ENCODE peak calls at places on chromosomes 5 and 9, in six cellular contexts. L is foreskin fibroblast, G is neural crest cell, A is HFFc6, M is tibial artery, Q is choroid plexus epithelial cell. Y is an unnamed sample.

GRCh38 chr5:115623632-115624031 is 2.2 kb downstream of the TMED7 start:
- DNase-seq in L (no peak), G (no peak), A (no peak), M (no peak), Q (no peak), Y (no peak)

GRCh38 chr5:134175874-134176522 is 752 bp downstream of the SKP1 start:
- DNase-seq in L (no peak), G (peak), A (peak), M (peak), Q (peak), Y (no peak)

GRCh38 chr5:14063117-14063516 is 80.0 kb upstream of the TRIO start:
- DNase-seq in L (peak), G (no peak), A (peak), M (no peak), Q (no peak), Y (no peak)

GRCh38 chr9:108186996-108187395 is 668.8 kb downstream of the ACTL7B start:
- DNase-seq in L (peak), G (no peak), A (no peak), M (no peak), Q (peak), Y (no peak)

GRCh38 chr5:68644971-68645370 is 429.4 kb downstream of the PIK3R1 start:
- DNase-seq in L (no peak), G (no peak), A (no peak), M (no peak), Q (no peak), Y (no peak)

GRCh38 chr5:122559676-122560075 is 215.2 kb upstream of the SNX2 start:
- DNase-seq in L (no peak), G (no peak), A (no peak), M (no peak), Q (peak), Y (no peak)

GRCh38 chr9:70602364-70603019 is 188.0 kb upstream of the KLF9 start:
- DNase-seq in L (peak), G (peak), A (peak), M (peak), Q (peak), Y (peak)

GRCh38 chr9:5264219-5264595 is 33.0 kb downstream of the INSL4 start:
- DNase-seq in L (no peak), G (no peak), A (no peak), M (no peak), Q (no peak), Y (no peak)

GRCh38 chr9:117081641-117082317 is 333.1 kb downstream of the ASTN2 start:
- DNase-seq in L (no peak), G (no peak), A (no peak), M (no peak), Q (peak), Y (no peak)

GRCh38 chr5:74665823-74666222 is 19.2 kb upstream of the HEXB start:
- DNase-seq in L (no peak), G (no peak), A (no peak), M (no peak), Q (no peak), Y (no peak)

GRCh38 chr9:75087279-75087823 is 604 bp downstream of the NMRK1 start:
- DNase-seq in L (peak), G (no peak), A (peak), M (no peak), Q (peak), Y (no peak)

GRCh38 chr9:135702002-135702721 is at the start of gene KCNT1:
- DNase-seq in L (peak), G (peak), A (no peak), M (no peak), Q (peak), Y (peak)

GRCh38 chr5:30112842-30113241 is 1080.6 kb upstream of the CDH6 start:
- DNase-seq in L (no peak), G (no peak), A (no peak), M (no peak), Q (peak), Y (no peak)

GRCh38 chr5:33810491-33811120 is 81.2 kb downstream of the ADAMTS12 start:
- DNase-seq in L (peak), G (no peak), A (no peak), M (no peak), Q (no peak), Y (no peak)

GRCh38 chr9:38032266-38032830 is 36.7 kb downstream of the SHB start:
- DNase-seq in L (no peak), G (no peak), A (no peak), M (no peak), Q (no peak), Y (no peak)

GRCh38 chr5:39470021-39470420 is 45.2 kb upstream of the DAB2 start:
- DNase-seq in L (no peak), G (no peak), A (no peak), M (peak), Q (no peak), Y (no peak)

GRCh38 chr5:78801413-78801812 is 152.8 kb upstream of the LHFPL2 start:
- DNase-seq in L (no peak), G (no peak), A (no peak), M (no peak), Q (no peak), Y (no peak)

GRCh38 chr5:25568989-25569625 is 924.3 kb upstream of the CDH10 start:
- DNase-seq in L (no peak), G (no peak), A (no peak), M (no peak), Q (no peak), Y (no peak)

GRCh38 chr9:128587453-128587852 is 35.1 kb downstream of the SPTAN1 start:
- DNase-seq in L (no peak), G (no peak), A (no peak), M (no peak), Q (no peak), Y (no peak)

GRCh38 chr9:91417602-91418218 is 5.9 kb downstream of the NFIL3 start:
- DNase-seq in L (no peak), G (no peak), A (no peak), M (no peak), Q (no peak), Y (no peak)

GRCh38 chr5:28725001-28725400 is 1686.6 kb upstream of the CDH9 start:
- DNase-seq in L (no peak), G (no peak), A (no peak), M (no peak), Q (no peak), Y (no peak)

GRCh38 chr9:79757906-79758669 is 186.3 kb downstream of the TLE4 start:
- DNase-seq in L (peak), G (no peak), A (no peak), M (no peak), Q (peak), Y (no peak)

GRCh38 chr5:36264202-36264760 is 22.6 kb upstream of the NADK2 start:
- DNase-seq in L (no peak), G (no peak), A (no peak), M (no peak), Q (no peak), Y (no peak)

GRCh38 chr5:125870271-125870670 is 552.9 kb upstream of the GRAMD2B start:
- DNase-seq in L (peak), G (no peak), A (no peak), M (no peak), Q (no peak), Y (no peak)

GRCh38 chr5:61431923-61432620 is 100.0 kb downstream of the ZSWIM6 start:
- DNase-seq in L (no peak), G (no peak), A (no peak), M (no peak), Q (no peak), Y (no peak)

GRCh38 chr5:145811834-145812625 is 23.1 kb downstream of the PRELID2 start:
- DNase-seq in L (peak), G (no peak), A (peak), M (no peak), Q (peak), Y (no peak)

GRCh38 chr5:177304392-177305119 is 957 bp downstream of the PRELID1 start:
- DNase-seq in L (no peak), G (no peak), A (no peak), M (no peak), Q (no peak), Y (peak)

GRCh38 chr5:62708481-62709325 is 130.1 kb downstream of the LRRC70 start:
- DNase-seq in L (no peak), G (no peak), A (no peak), M (no peak), Q (no peak), Y (no peak)

GRCh38 chr5:62718368-62718767 is 139.7 kb downstream of the LRRC70 start:
- DNase-seq in L (no peak), G (no peak), A (no peak), M (no peak), Q (peak), Y (no peak)

GRCh38 chr5:62719061-62719730 is 140.6 kb downstream of the LRRC70 start:
- DNase-seq in L (no peak), G (no peak), A (no peak), M (no peak), Q (no peak), Y (no peak)

GRCh38 chr5:62717211-62717927 is 138.8 kb downstream of the LRRC70 start:
- DNase-seq in L (no peak), G (no peak), A (no peak), M (no peak), Q (peak), Y (no peak)

DNA sequence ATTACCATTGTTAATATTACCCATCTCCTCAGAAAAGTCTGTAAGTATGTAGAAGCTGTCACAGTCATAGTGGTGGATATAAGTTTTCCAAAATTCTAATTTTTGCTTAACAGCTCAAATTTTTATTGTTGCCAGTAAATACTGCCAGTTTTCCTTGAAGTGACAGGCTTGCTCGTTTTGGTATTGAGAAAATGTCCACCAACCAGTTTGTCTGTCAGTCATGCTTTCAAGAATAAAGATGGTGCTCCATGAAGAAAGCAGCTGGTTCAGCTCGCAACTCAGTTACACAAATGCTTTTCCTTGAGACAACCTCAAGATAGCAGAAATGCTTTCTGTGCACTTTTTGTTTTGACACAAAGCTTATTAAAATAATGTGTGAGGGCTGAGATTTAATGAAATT is 135.6 kb downstream of the LRRC70 start:
- DNase-seq in L (no peak), G (no peak), A (no peak), M (no peak), Q (no peak), Y (no peak)
- TF ChIP-seq CTCF in L (no peak), G (no peak), A (no peak), M (no peak), Q (no peak), Y (no peak)

GRCh38 chr5:155700333-155700732 is 626.6 kb upstream of the SGCD start:
- DNase-seq in L (no peak), G (no peak), A (no peak), M (no peak), Q (no peak), Y (no peak)

GRCh38 chr5:155697236-155697635 is 629.7 kb upstream of the SGCD start:
- DNase-seq in L (no peak), G (no peak), A (no peak), M (no peak), Q (no peak), Y (no peak)

GRCh38 chr5:155699385-155699784 is 627.6 kb upstream of the SGCD start:
- DNase-seq in L (no peak), G (no peak), A (no peak), M (no peak), Q (no peak), Y (no peak)
- TF ChIP-seq CTCF in L (no peak), G (no peak), A (no peak), M (no peak), Q (no peak), Y (no peak)

GRCh38 chr9:1460143-1460769 is 410.1 kb downstream of the DMRT2 start:
- DNase-seq in L (no peak), G (no peak), A (no peak), M (no peak), Q (no peak), Y (no peak)
- TF ChIP-seq CTCF in L (peak), G (peak), A (peak), M (no peak), Q (no peak), Y (peak)

DNA sequence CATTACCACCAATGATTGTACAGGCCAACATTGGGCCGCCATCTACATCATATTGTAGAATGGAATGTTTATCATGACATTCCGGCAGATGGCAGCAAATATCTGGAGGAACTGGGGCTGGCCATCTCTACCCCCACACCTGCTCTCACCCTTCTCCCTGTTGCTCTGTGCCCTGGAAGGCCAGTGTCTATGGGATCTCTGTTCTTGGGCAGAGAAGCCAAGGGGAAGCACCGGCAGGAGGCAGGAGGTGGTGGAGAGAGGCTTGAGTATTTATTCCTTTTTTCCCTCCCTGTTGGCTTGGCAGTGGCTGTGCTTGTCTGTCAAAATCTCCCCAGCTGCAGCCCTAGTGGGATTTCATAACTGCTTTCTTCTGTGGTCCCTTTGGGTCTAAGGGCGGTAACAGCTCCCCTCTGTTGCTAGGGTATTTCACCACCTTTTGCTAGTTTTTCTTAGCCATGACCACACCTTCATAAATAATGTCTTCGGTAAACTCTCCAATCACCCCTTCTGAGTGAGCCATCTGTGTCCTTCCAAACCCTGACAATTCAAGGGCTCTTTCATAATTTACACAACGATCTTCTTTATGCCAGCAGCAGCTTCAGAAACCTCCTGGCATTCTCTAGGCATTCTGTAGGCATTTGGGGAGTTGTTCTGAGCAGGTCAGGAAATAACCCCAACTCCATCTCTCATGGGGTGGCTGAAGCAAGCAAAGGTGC is 225.8 kb downstream of the MELK start:
- DNase-seq in L (no peak), G (no peak), A (no peak), M (no peak), Q (no peak), Y (no peak)
- TF ChIP-seq CTCF in L (no peak), G (peak), A (no peak), M (no peak), Q (peak), Y (no peak)

GRCh38 chr5:92518318-92518913 is 1062.6 kb downstream of the NR2F1-AS1 start:
- DNase-seq in L (peak), G (no peak), A (peak), M (no peak), Q (peak), Y (no peak)
- TF ChIP-seq CTCF in L (peak), G (peak), A (peak), M (peak), Q (peak), Y (peak)

GRCh38 chr5:91642592-91642991 is 259.5 kb upstream of the ARRDC3 start:
- DNase-seq in L (no peak), G (no peak), A (no peak), M (no peak), Q (no peak), Y (no peak)

GRCh38 chr5:91639744-91640143 is 256.6 kb upstream of the ARRDC3 start:
- DNase-seq in L (no peak), G (no peak), A (no peak), M (no peak), Q (no peak), Y (no peak)

GRCh38 chr5:91645347-91645746 is 262.2 kb upstream of the ARRDC3 start:
- DNase-seq in L (no peak), G (no peak), A (no peak), M (no peak), Q (no peak), Y (no peak)

GRCh38 chr5:91643796-91644195 is 260.7 kb upstream of the ARRDC3 start:
- DNase-seq in L (peak), G (no peak), A (no peak), M (no peak), Q (peak), Y (no peak)

DNA sequence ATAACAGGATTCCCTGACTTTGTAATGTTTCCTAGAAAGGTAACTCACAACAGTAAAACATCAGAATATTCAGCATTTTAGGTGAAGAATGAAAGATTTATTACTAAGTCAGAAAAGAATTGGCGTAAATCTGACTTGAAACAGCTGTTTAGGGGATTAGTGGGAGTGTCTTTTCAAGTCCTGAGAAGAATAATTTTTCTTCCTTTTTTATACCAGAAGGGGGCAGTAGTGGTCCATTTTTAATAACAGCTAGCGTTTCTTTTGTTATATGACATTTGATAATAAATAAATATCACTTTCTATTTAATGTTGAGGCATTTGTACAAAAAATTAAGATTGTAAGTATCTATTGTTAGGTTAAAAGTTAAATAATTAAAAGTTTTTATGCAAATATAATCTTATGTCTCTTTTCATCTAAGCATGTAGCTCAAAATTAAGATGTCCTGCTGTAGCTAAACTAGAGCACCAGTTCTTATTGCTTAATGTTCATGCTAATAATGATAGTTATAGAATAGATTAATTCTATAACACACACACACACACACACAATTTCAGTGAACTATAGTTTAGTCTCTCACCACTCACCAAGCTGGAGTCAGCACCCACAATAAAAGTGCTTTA is 258.7 kb upstream of the ARRDC3 start:
- DNase-seq in L (peak), G (no peak), A (peak), M (no peak), Q (peak), Y (no peak)
- TF ChIP-seq CTCF in L (peak), G (peak), A (peak), M (peak), Q (peak), Y (peak)

DNA sequence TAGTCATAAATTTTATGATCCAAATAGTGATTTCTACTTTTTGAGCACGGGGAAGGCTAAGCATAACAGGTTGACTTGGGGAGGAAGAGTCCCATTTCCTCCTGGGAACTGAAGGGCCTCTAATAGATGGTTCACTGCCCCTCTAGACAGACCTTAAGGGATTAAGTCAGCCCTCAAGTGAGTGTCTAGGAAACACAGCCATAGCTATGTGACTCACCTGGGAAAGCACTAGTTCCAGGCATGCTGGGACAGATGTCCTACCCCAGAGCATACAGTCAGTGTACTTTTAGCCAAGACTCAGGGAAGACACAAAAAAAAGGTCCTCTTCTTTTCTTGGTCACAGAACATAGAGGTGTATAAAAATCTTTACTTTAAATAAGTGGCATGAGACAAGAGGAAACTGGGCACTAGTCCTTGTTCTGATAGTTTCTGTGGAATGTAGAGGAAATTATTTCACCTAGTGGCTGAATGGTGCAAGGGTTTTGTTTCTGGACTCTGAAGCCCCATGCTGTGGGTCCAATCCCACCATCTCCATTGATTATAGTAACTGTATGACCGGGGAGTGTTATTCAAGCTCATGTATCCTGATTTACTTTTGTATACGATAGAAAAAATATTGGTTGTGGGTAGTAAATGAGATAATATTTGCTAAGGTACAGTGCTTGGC is 86.0 kb downstream of the NREP start:
- DNase-seq in L (no peak), G (no peak), A (no peak), M (no peak), Q (peak), Y (no peak)
- TF ChIP-seq CTCF in L (no peak), G (peak), A (peak), M (no peak), Q (peak), Y (no peak)